ENCODE peak calls at places on chromosome 4, in nine cellular contexts. One of them, this sample, is unnamed.

GRCh38 chr4:166014411-166014810 is 141.4 kb downstream of the TLL1 start:
- DNase-seq in RKO: no peak
- DNase-seq in neural crest cell: no peak
- DNase-seq in pancreas: no peak
- DNase-seq in A549: no peak
- DNase-seq in brain microvascular endothelial cell: no peak
- DNase-seq in iris pigment epithelial cell: peak
- DNase-seq in activated CD4-positive, alpha-beta T cell treated with anti-CD3 and anti-CD28 coated beads, Interleukin-2, amount 50 U/mL, for 1 hour: no peak
- DNase-seq in mucosa of descending colon: no peak
- DNase-seq in this sample: peak

GRCh38 chr4:4647041-4647440 is 105.2 kb upstream of the STX18 start:
- DNase-seq in A549: no peak
- DNase-seq in neural crest cell: no peak
- DNase-seq in RKO: peak
- DNase-seq in mucosa of descending colon: no peak
- DNase-seq in iris pigment epithelial cell: no peak
- DNase-seq in brain microvascular endothelial cell: no peak
- DNase-seq in pancreas: no peak
- DNase-seq in activated CD4-positive, alpha-beta T cell treated with anti-CD3 and anti-CD28 coated beads, Interleukin-2, amount 50 U/mL, for 1 hour: no peak
- DNase-seq in this sample: no peak

GRCh38 chr4:74217365-74217764 is 59.4 kb downstream of the MTHFD2L start:
- DNase-seq in pancreas: no peak
- DNase-seq in A549: no peak
- DNase-seq in activated CD4-positive, alpha-beta T cell treated with anti-CD3 and anti-CD28 coated beads, Interleukin-2, amount 50 U/mL, for 1 hour: no peak
- DNase-seq in neural crest cell: no peak
- DNase-seq in iris pigment epithelial cell: peak
- DNase-seq in RKO: peak
- DNase-seq in brain microvascular endothelial cell: peak
- DNase-seq in mucosa of descending colon: no peak
- DNase-seq in this sample: peak

GRCh38 chr4:38869511-38869910 is 1.9 kb downstream of the FAM114A1 start:
- DNase-seq in A549: no peak
- DNase-seq in pancreas: no peak
- DNase-seq in iris pigment epithelial cell: no peak
- DNase-seq in activated CD4-positive, alpha-beta T cell treated with anti-CD3 and anti-CD28 coated beads, Interleukin-2, amount 50 U/mL, for 1 hour: no peak
- DNase-seq in neural crest cell: no peak
- DNase-seq in mucosa of descending colon: no peak
- DNase-seq in brain microvascular endothelial cell: no peak
- DNase-seq in RKO: no peak
- DNase-seq in this sample: no peak

GRCh38 chr4:142307857-142308256 is 538.2 kb downstream of the INPP4B start:
- DNase-seq in pancreas: no peak
- DNase-seq in brain microvascular endothelial cell: no peak
- DNase-seq in RKO: no peak
- DNase-seq in mucosa of descending colon: no peak
- DNase-seq in neural crest cell: no peak
- DNase-seq in iris pigment epithelial cell: no peak
- DNase-seq in activated CD4-positive, alpha-beta T cell treated with anti-CD3 and anti-CD28 coated beads, Interleukin-2, amount 50 U/mL, for 1 hour: no peak
- DNase-seq in A549: no peak
- DNase-seq in this sample: no peak

GRCh38 chr4:96352051-96352517 is 512.2 kb downstream of the PDHA2 start:
- DNase-seq in activated CD4-positive, alpha-beta T cell treated with anti-CD3 and anti-CD28 coated beads, Interleukin-2, amount 50 U/mL, for 1 hour: no peak
- DNase-seq in mucosa of descending colon: no peak
- DNase-seq in iris pigment epithelial cell: peak
- DNase-seq in pancreas: no peak
- DNase-seq in A549: no peak
- DNase-seq in neural crest cell: peak
- DNase-seq in brain microvascular endothelial cell: peak
- DNase-seq in RKO: peak
- DNase-seq in this sample: peak

GRCh38 chr4:33133723-33134122 is 2413.6 kb downstream of the PCDH7 start:
- DNase-seq in A549: no peak
- DNase-seq in brain microvascular endothelial cell: no peak
- DNase-seq in mucosa of descending colon: no peak
- DNase-seq in activated CD4-positive, alpha-beta T cell treated with anti-CD3 and anti-CD28 coated beads, Interleukin-2, amount 50 U/mL, for 1 hour: no peak
- DNase-seq in RKO: peak
- DNase-seq in neural crest cell: no peak
- DNase-seq in pancreas: no peak
- DNase-seq in iris pigment epithelial cell: no peak
- DNase-seq in this sample: no peak

GRCh38 chr4:83297548-83298260 is 13.1 kb upstream of the COQ2 start:
- DNase-seq in pancreas: no peak
- DNase-seq in iris pigment epithelial cell: no peak
- DNase-seq in neural crest cell: no peak
- DNase-seq in activated CD4-positive, alpha-beta T cell treated with anti-CD3 and anti-CD28 coated beads, Interleukin-2, amount 50 U/mL, for 1 hour: no peak
- DNase-seq in mucosa of descending colon: no peak
- DNase-seq in A549: no peak
- DNase-seq in RKO: no peak
- DNase-seq in brain microvascular endothelial cell: no peak
- DNase-seq in this sample: no peak

GRCh38 chr4:8732092-8732491 is 139.5 kb downstream of the CPZ start:
- DNase-seq in A549: no peak
- DNase-seq in mucosa of descending colon: no peak
- DNase-seq in RKO: no peak
- DNase-seq in activated CD4-positive, alpha-beta T cell treated with anti-CD3 and anti-CD28 coated beads, Interleukin-2, amount 50 U/mL, for 1 hour: no peak
- DNase-seq in neural crest cell: no peak
- DNase-seq in pancreas: no peak
- DNase-seq in iris pigment epithelial cell: no peak
- DNase-seq in brain microvascular endothelial cell: no peak
- DNase-seq in this sample: no peak

GRCh38 chr4:115090483-115091075 is 22.8 kb downstream of the NDST4 start:
- DNase-seq in mucosa of descending colon: no peak
- DNase-seq in brain microvascular endothelial cell: no peak
- DNase-seq in neural crest cell: no peak
- DNase-seq in activated CD4-positive, alpha-beta T cell treated with anti-CD3 and anti-CD28 coated beads, Interleukin-2, amount 50 U/mL, for 1 hour: no peak
- DNase-seq in pancreas: no peak
- DNase-seq in iris pigment epithelial cell: peak
- DNase-seq in RKO: peak
- DNase-seq in A549: no peak
- DNase-seq in this sample: no peak

GRCh38 chr4:76850010-76850441 is 47.9 kb downstream of the SOWAHB start:
- DNase-seq in pancreas: no peak
- DNase-seq in neural crest cell: no peak
- DNase-seq in iris pigment epithelial cell: peak
- DNase-seq in mucosa of descending colon: no peak
- DNase-seq in brain microvascular endothelial cell: peak
- DNase-seq in A549: no peak
- DNase-seq in activated CD4-positive, alpha-beta T cell treated with anti-CD3 and anti-CD28 coated beads, Interleukin-2, amount 50 U/mL, for 1 hour: no peak
- DNase-seq in RKO: no peak
- DNase-seq in this sample: peak

GRCh38 chr4:86388252-86388651 is 28.4 kb upstream of the MAPK10 start:
- DNase-seq in A549: no peak
- DNase-seq in activated CD4-positive, alpha-beta T cell treated with anti-CD3 and anti-CD28 coated beads, Interleukin-2, amount 50 U/mL, for 1 hour: no peak
- DNase-seq in brain microvascular endothelial cell: no peak
- DNase-seq in RKO: no peak
- DNase-seq in neural crest cell: no peak
- DNase-seq in pancreas: no peak
- DNase-seq in iris pigment epithelial cell: no peak
- DNase-seq in mucosa of descending colon: no peak
- DNase-seq in this sample: no peak

GRCh38 chr4:184953421-184953820 is 64.9 kb upstream of the HELT start:
- DNase-seq in neural crest cell: no peak
- DNase-seq in activated CD4-positive, alpha-beta T cell treated with anti-CD3 and anti-CD28 coated beads, Interleukin-2, amount 50 U/mL, for 1 hour: no peak
- DNase-seq in iris pigment epithelial cell: no peak
- DNase-seq in brain microvascular endothelial cell: no peak
- DNase-seq in mucosa of descending colon: no peak
- DNase-seq in RKO: no peak
- DNase-seq in pancreas: no peak
- DNase-seq in A549: no peak
- DNase-seq in this sample: no peak

GRCh38 chr4:6885953-6886557 is 23.6 kb upstream of the TBC1D14 start:
- DNase-seq in pancreas: peak
- DNase-seq in iris pigment epithelial cell: peak
- DNase-seq in brain microvascular endothelial cell: peak
- DNase-seq in RKO: peak
- DNase-seq in A549: no peak
- DNase-seq in neural crest cell: no peak
- DNase-seq in activated CD4-positive, alpha-beta T cell treated with anti-CD3 and anti-CD28 coated beads, Interleukin-2, amount 50 U/mL, for 1 hour: no peak
- DNase-seq in mucosa of descending colon: no peak
- DNase-seq in this sample: peak

GRCh38 chr4:53932784-53933183 is 131.6 kb downstream of the CHIC2 start:
- DNase-seq in iris pigment epithelial cell: peak
- DNase-seq in neural crest cell: no peak
- DNase-seq in A549: no peak
- DNase-seq in pancreas: no peak
- DNase-seq in mucosa of descending colon: no peak
- DNase-seq in brain microvascular endothelial cell: peak
- DNase-seq in activated CD4-positive, alpha-beta T cell treated with anti-CD3 and anti-CD28 coated beads, Interleukin-2, amount 50 U/mL, for 1 hour: no peak
- DNase-seq in RKO: no peak
- DNase-seq in this sample: peak

GRCh38 chr4:114077610-114078009 is 98.2 kb upstream of the ARSJ start:
- DNase-seq in iris pigment epithelial cell: peak
- DNase-seq in A549: no peak
- DNase-seq in neural crest cell: no peak
- DNase-seq in brain microvascular endothelial cell: peak
- DNase-seq in mucosa of descending colon: no peak
- DNase-seq in RKO: peak
- DNase-seq in activated CD4-positive, alpha-beta T cell treated with anti-CD3 and anti-CD28 coated beads, Interleukin-2, amount 50 U/mL, for 1 hour: no peak
- DNase-seq in pancreas: no peak
- DNase-seq in this sample: peak

GRCh38 chr4:54683616-54684346 is 26.0 kb downstream of the KIT start:
- DNase-seq in neural crest cell: no peak
- DNase-seq in pancreas: no peak
- DNase-seq in brain microvascular endothelial cell: no peak
- DNase-seq in activated CD4-positive, alpha-beta T cell treated with anti-CD3 and anti-CD28 coated beads, Interleukin-2, amount 50 U/mL, for 1 hour: peak
- DNase-seq in RKO: peak
- DNase-seq in iris pigment epithelial cell: no peak
- DNase-seq in mucosa of descending colon: no peak
- DNase-seq in A549: no peak
- DNase-seq in this sample: no peak

GRCh38 chr4:129900430-129900953 is 804.5 kb downstream of the C4orf33 start:
- DNase-seq in brain microvascular endothelial cell: no peak
- DNase-seq in A549: no peak
- DNase-seq in RKO: no peak
- DNase-seq in activated CD4-positive, alpha-beta T cell treated with anti-CD3 and anti-CD28 coated beads, Interleukin-2, amount 50 U/mL, for 1 hour: no peak
- DNase-seq in iris pigment epithelial cell: no peak
- DNase-seq in neural crest cell: no peak
- DNase-seq in mucosa of descending colon: no peak
- DNase-seq in pancreas: no peak
- DNase-seq in this sample: no peak

GRCh38 chr4:155799106-155799793 is 40.4 kb downstream of the GUCY1B1 start:
- DNase-seq in pancreas: no peak
- DNase-seq in neural crest cell: no peak
- DNase-seq in A549: no peak
- DNase-seq in mucosa of descending colon: no peak
- DNase-seq in activated CD4-positive, alpha-beta T cell treated with anti-CD3 and anti-CD28 coated beads, Interleukin-2, amount 50 U/mL, for 1 hour: no peak
- DNase-seq in iris pigment epithelial cell: no peak
- DNase-seq in brain microvascular endothelial cell: no peak
- DNase-seq in RKO: no peak
- DNase-seq in this sample: peak

GRCh38 chr4:8117278-8117682 is 41.3 kb downstream of the ABLIM2 start:
- DNase-seq in brain microvascular endothelial cell: peak
- DNase-seq in neural crest cell: no peak
- DNase-seq in iris pigment epithelial cell: peak
- DNase-seq in pancreas: peak
- DNase-seq in RKO: peak
- DNase-seq in A549: peak
- DNase-seq in activated CD4-positive, alpha-beta T cell treated with anti-CD3 and anti-CD28 coated beads, Interleukin-2, amount 50 U/mL, for 1 hour: peak
- DNase-seq in mucosa of descending colon: peak
- DNase-seq in this sample: no peak

GRCh38 chr4:126733301-126733700 is 899.5 kb upstream of the INTU start:
- DNase-seq in mucosa of descending colon: no peak
- DNase-seq in iris pigment epithelial cell: peak
- DNase-seq in RKO: no peak
- DNase-seq in neural crest cell: no peak
- DNase-seq in A549: no peak
- DNase-seq in brain microvascular endothelial cell: no peak
- DNase-seq in activated CD4-positive, alpha-beta T cell treated with anti-CD3 and anti-CD28 coated beads, Interleukin-2, amount 50 U/mL, for 1 hour: no peak
- DNase-seq in pancreas: no peak
- DNase-seq in this sample: no peak

GRCh38 chr4:20682853-20683252 is 17.4 kb upstream of the PACRGL start:
- DNase-seq in brain microvascular endothelial cell: no peak
- DNase-seq in activated CD4-positive, alpha-beta T cell treated with anti-CD3 and anti-CD28 coated beads, Interleukin-2, amount 50 U/mL, for 1 hour: no peak
- DNase-seq in mucosa of descending colon: no peak
- DNase-seq in iris pigment epithelial cell: no peak
- DNase-seq in A549: no peak
- DNase-seq in neural crest cell: no peak
- DNase-seq in pancreas: no peak
- DNase-seq in RKO: no peak
- DNase-seq in this sample: no peak

GRCh38 chr4:56531823-56532222 is 26.2 kb downstream of the ARL9 start:
- DNase-seq in pancreas: no peak
- DNase-seq in brain microvascular endothelial cell: no peak
- DNase-seq in RKO: no peak
- DNase-seq in activated CD4-positive, alpha-beta T cell treated with anti-CD3 and anti-CD28 coated beads, Interleukin-2, amount 50 U/mL, for 1 hour: no peak
- DNase-seq in iris pigment epithelial cell: peak
- DNase-seq in A549: no peak
- DNase-seq in neural crest cell: no peak
- DNase-seq in mucosa of descending colon: no peak
- DNase-seq in this sample: no peak

GRCh38 chr4:7806080-7806630 is 133.5 kb downstream of the AFAP1 start:
- DNase-seq in pancreas: peak
- DNase-seq in brain microvascular endothelial cell: no peak
- DNase-seq in RKO: no peak
- DNase-seq in neural crest cell: peak
- DNase-seq in mucosa of descending colon: peak
- DNase-seq in A549: peak
- DNase-seq in iris pigment epithelial cell: no peak
- DNase-seq in activated CD4-positive, alpha-beta T cell treated with anti-CD3 and anti-CD28 coated beads, Interleukin-2, amount 50 U/mL, for 1 hour: no peak
- DNase-seq in this sample: peak

GRCh38 chr4:122584517-122584916 is 36.3 kb downstream of the IL21 start:
- DNase-seq in RKO: peak
- DNase-seq in brain microvascular endothelial cell: peak
- DNase-seq in pancreas: no peak
- DNase-seq in mucosa of descending colon: no peak
- DNase-seq in iris pigment epithelial cell: peak
- DNase-seq in neural crest cell: no peak
- DNase-seq in activated CD4-positive, alpha-beta T cell treated with anti-CD3 and anti-CD28 coated beads, Interleukin-2, amount 50 U/mL, for 1 hour: no peak
- DNase-seq in A549: no peak
- DNase-seq in this sample: peak

GRCh38 chr4:97994765-97995465 is 148.4 kb downstream of the STPG2 start:
- DNase-seq in pancreas: no peak
- DNase-seq in RKO: no peak
- DNase-seq in neural crest cell: no peak
- DNase-seq in mucosa of descending colon: no peak
- DNase-seq in activated CD4-positive, alpha-beta T cell treated with anti-CD3 and anti-CD28 coated beads, Interleukin-2, amount 50 U/mL, for 1 hour: no peak
- DNase-seq in iris pigment epithelial cell: peak
- DNase-seq in brain microvascular endothelial cell: peak
- DNase-seq in A549: no peak
- DNase-seq in this sample: no peak

GRCh38 chr4:153480704-153481103 is 14.5 kb downstream of the TMEM131L start:
- DNase-seq in iris pigment epithelial cell: no peak
- DNase-seq in RKO: no peak
- DNase-seq in mucosa of descending colon: no peak
- DNase-seq in activated CD4-positive, alpha-beta T cell treated with anti-CD3 and anti-CD28 coated beads, Interleukin-2, amount 50 U/mL, for 1 hour: no peak
- DNase-seq in A549: no peak
- DNase-seq in neural crest cell: no peak
- DNase-seq in pancreas: no peak
- DNase-seq in brain microvascular endothelial cell: no peak
- DNase-seq in this sample: no peak

GRCh38 chr4:133592106-133592505 is 443.0 kb downstream of the PCDH10 start:
- DNase-seq in neural crest cell: no peak
- DNase-seq in RKO: no peak
- DNase-seq in A549: no peak
- DNase-seq in mucosa of descending colon: no peak
- DNase-seq in brain microvascular endothelial cell: no peak
- DNase-seq in activated CD4-positive, alpha-beta T cell treated with anti-CD3 and anti-CD28 coated beads, Interleukin-2, amount 50 U/mL, for 1 hour: no peak
- DNase-seq in pancreas: no peak
- DNase-seq in iris pigment epithelial cell: no peak
- DNase-seq in this sample: no peak

GRCh38 chr4:1357356-1358248 is 10.6 kb downstream of the UVSSA start:
- DNase-seq in RKO: no peak
- DNase-seq in mucosa of descending colon: no peak
- DNase-seq in A549: no peak
- DNase-seq in iris pigment epithelial cell: no peak
- DNase-seq in neural crest cell: no peak
- DNase-seq in pancreas: no peak
- DNase-seq in activated CD4-positive, alpha-beta T cell treated with anti-CD3 and anti-CD28 coated beads, Interleukin-2, amount 50 U/mL, for 1 hour: no peak
- DNase-seq in brain microvascular endothelial cell: no peak
- DNase-seq in this sample: no peak

GRCh38 chr4:152079543-152080293 is 318.9 kb upstream of the GATB start:
- DNase-seq in brain microvascular endothelial cell: no peak
- DNase-seq in activated CD4-positive, alpha-beta T cell treated with anti-CD3 and anti-CD28 coated beads, Interleukin-2, amount 50 U/mL, for 1 hour: no peak
- DNase-seq in pancreas: no peak
- DNase-seq in A549: no peak
- DNase-seq in RKO: no peak
- DNase-seq in mucosa of descending colon: no peak
- DNase-seq in iris pigment epithelial cell: no peak
- DNase-seq in neural crest cell: no peak
- DNase-seq in this sample: no peak

GRCh38 chr4:114043116-114043515 is 63.7 kb upstream of the ARSJ start:
- DNase-seq in A549: no peak
- DNase-seq in pancreas: no peak
- DNase-seq in mucosa of descending colon: no peak
- DNase-seq in brain microvascular endothelial cell: no peak
- DNase-seq in iris pigment epithelial cell: no peak
- DNase-seq in RKO: no peak
- DNase-seq in activated CD4-positive, alpha-beta T cell treated with anti-CD3 and anti-CD28 coated beads, Interleukin-2, amount 50 U/mL, for 1 hour: no peak
- DNase-seq in neural crest cell: no peak
- DNase-seq in this sample: peak

This sample was measured in astrocyte.